ENCODE peak calls at places on chromosomes 5 and 9, in nine cellular contexts. N, E, M, D, H, C, B, K and S are unnamed samples.

GRCh38 chr9:3189113-3189861 is 336.5 kb downstream of the RFX3 start:
- DNase-seq in C (no peak), N (no peak), E (no peak), H (no peak), B (no peak), D (no peak), M (no peak), K (no peak), S (no peak)

GRCh38 chr9:94655739-94656138 is 16.4 kb upstream of the FBP1 start:
- DNase-seq in N (no peak), B (no peak), H (no peak), E (no peak), M (no peak), D (no peak), K (no peak), C (no peak), S (no peak)

GRCh38 chr9:85713897-85714296 is 27.9 kb downstream of the AGTPBP1 start:
- DNase-seq in E (no peak), D (no peak), B (no peak), H (no peak), N (no peak), K (no peak), C (no peak), M (no peak), S (no peak)

GRCh38 chr5:65163698-65164097 is 318.0 kb downstream of the ADAMTS6 start:
- DNase-seq in H (no peak), E (no peak), B (peak), D (no peak), K (no peak), C (no peak), M (no peak), N (no peak), S (no peak)

GRCh38 chr9:16598316-16598715 is 272.2 kb downstream of the BNC2 start:
- DNase-seq in H (no peak), B (no peak), D (no peak), C (no peak), M (no peak), N (no peak), E (no peak), K (no peak), S (no peak)

GRCh38 chr5:10056228-10056760 is 193.4 kb downstream of the ATPSCKMT start:
- DNase-seq in B (no peak), N (no peak), M (no peak), K (no peak), H (no peak), C (no peak), D (no peak), E (no peak), S (no peak)

GRCh38 chr9:131762356-131762932 is 22.6 kb upstream of the RAPGEF1 start:
- DNase-seq in C (peak), N (peak), M (peak), D (peak), E (peak), K (peak), H (peak), B (peak), S (peak)

GRCh38 chr9:82332774-82333152 is 344.2 kb downstream of the SPATA31D1 start:
- DNase-seq in N (no peak), B (peak), K (no peak), E (no peak), M (no peak), C (no peak), H (no peak), D (no peak), S (no peak)

GRCh38 chr5:12460493-12461261 is 556.4 kb upstream of the CTNND2 start:
- DNase-seq in B (no peak), D (no peak), N (no peak), H (no peak), M (no peak), K (no peak), E (no peak), C (no peak), S (no peak)

GRCh38 chr9:138071292-138071691 is 193.7 kb downstream of the CACNA1B start:
- DNase-seq in D (no peak), M (no peak), E (no peak), K (no peak), B (no peak), C (peak), H (no peak), N (no peak), S (no peak)

GRCh38 chr9:137141050-137141810 is 2.3 kb downstream of the GRIN1 start:
- DNase-seq in N (no peak), K (no peak), C (no peak), H (no peak), M (no peak), D (no peak), E (no peak), B (no peak), S (no peak)

GRCh38 chr5:143248822-143249579 is 154.5 kb downstream of the NR3C1 start:
- DNase-seq in B (peak), C (no peak), K (no peak), E (no peak), N (no peak), H (no peak), M (no peak), D (no peak), S (no peak)

GRCh38 chr5:118578093-118578492 is 410.3 kb downstream of the DTWD2 start:
- DNase-seq in K (no peak), M (no peak), H (no peak), E (no peak), D (no peak), N (no peak), B (no peak), C (no peak), S (no peak)

GRCh38 chr5:81850494-81850893 is 99.6 kb upstream of the SSBP2 start:
- DNase-seq in B (peak), E (no peak), D (no peak), M (no peak), K (no peak), N (no peak), H (no peak), C (no peak), S (no peak)

GRCh38 chr5:133130387-133131118 is 78.7 kb downstream of the HSPA4 start:
- DNase-seq in N (no peak), D (no peak), C (no peak), E (no peak), M (no peak), H (no peak), K (no peak), B (peak), S (no peak)

GRCh38 chr9:115524467-115525059 is 406.6 kb upstream of the TNC start:
- DNase-seq in K (peak), B (peak), H (no peak), M (peak), D (no peak), E (no peak), C (no peak), N (no peak), S (no peak)

GRCh38 chr9:98899399-98900056 is 44.2 kb upstream of the COL15A1 start:
- DNase-seq in H (no peak), M (no peak), N (no peak), K (no peak), C (no peak), D (no peak), E (no peak), B (peak), S (no peak)

GRCh38 chr9:15729507-15729906 is 176.7 kb downstream of the CCDC171 start:
- DNase-seq in C (no peak), N (no peak), M (no peak), H (no peak), B (no peak), E (no peak), K (no peak), D (no peak), S (no peak)

GRCh38 chr5:102295534-102296228 is 403 bp downstream of the SLCO4C1 start:
- DNase-seq in E (no peak), N (no peak), M (no peak), H (no peak), K (no peak), D (no peak), C (peak), B (no peak), S (no peak)

GRCh38 chr5:72035831-72036230 is 71.4 kb upstream of the MAP1B start:
- DNase-seq in C (no peak), H (no peak), E (no peak), M (no peak), D (no peak), K (no peak), B (no peak), N (no peak), S (no peak)

GRCh38 chr9:104923740-104924139 is 4.2 kb downstream of the ABCA1 start:
- DNase-seq in D (no peak), E (no peak), K (no peak), B (no peak), H (no peak), C (no peak), N (no peak), M (no peak), S (no peak)